ENCODE peak calls at places on chromosomes 16 and 17, in seven cellular contexts. J, P, F, N, S, B and L are unnamed samples.

GRCh38 chr16:1054660-1055556 is 17.6 kb upstream of the SSTR5 start:
- DNase-seq in J (peak), P (no peak), F (no peak), N (peak), S (peak), B (peak), L (peak)

GRCh38 chr17:40561294-40561870 is 3.9 kb downstream of the CCR7 start:
- DNase-seq in J (no peak), P (no peak), F (no peak), N (no peak), S (no peak), B (no peak), L (no peak)

GRCh38 chr17:30226878-30227277 is 8.6 kb downstream of the SLC6A4 start:
- DNase-seq in J (no peak), P (no peak), F (no peak), N (no peak), S (peak), B (no peak), L (no peak)

GRCh38 chr17:71511266-71511995 is 609.4 kb upstream of the SOX9 start:
- DNase-seq in J (no peak), P (no peak), F (no peak), N (no peak), S (no peak), B (no peak), L (no peak)

GRCh38 chr16:49466529-49466831 is 92.9 kb downstream of the C16orf78 start:
- DNase-seq in J (no peak), P (peak), F (no peak), N (no peak), S (no peak), B (no peak), L (no peak)

GRCh38 chr16:31464348-31464769 is 5.1 kb downstream of the ARMC5 start:
- DNase-seq in J (no peak), P (no peak), F (no peak), N (no peak), S (no peak), B (no peak), L (no peak)

GRCh38 chr17:8314797-8315739 is 5.0 kb downstream of the ARHGEF15 start:
- DNase-seq in J (no peak), P (no peak), F (no peak), N (no peak), S (no peak), B (peak), L (no peak)

GRCh38 chr16:77660311-77660710 is 62.0 kb upstream of the NUDT7 start:
- DNase-seq in J (no peak), P (no peak), F (no peak), N (peak), S (peak), B (peak), L (no peak)

GRCh38 chr16:23650674-23651073 is 9.4 kb downstream of the DCTN5 start:
- DNase-seq in J (no peak), P (no peak), F (no peak), N (no peak), S (no peak), B (peak), L (no peak)

GRCh38 chr16:88327566-88328312 is 55.0 kb upstream of the ZNF469 start:
- DNase-seq in J (no peak), P (no peak), F (no peak), N (no peak), S (no peak), B (no peak), L (no peak)

GRCh38 chr17:28887871-28888471 is 9.6 kb downstream of the FLOT2 start:
- DNase-seq in J (no peak), P (no peak), F (no peak), N (no peak), S (no peak), B (no peak), L (no peak)

GRCh38 chr16:89052824-89053724 is 40.6 kb upstream of the ACSF3 start:
- DNase-seq in J (no peak), P (no peak), F (peak), N (no peak), S (peak), B (no peak), L (peak)

GRCh38 chr16:1450218-1450617 is 5.9 kb upstream of the CCDC154 start:
- DNase-seq in J (no peak), P (no peak), F (no peak), N (no peak), S (no peak), B (no peak), L (no peak)

GRCh38 chr17:56297142-56297541 is 143.9 kb downstream of the ANKFN1 start:
- DNase-seq in J (no peak), P (no peak), F (no peak), N (no peak), S (no peak), B (no peak), L (no peak)

GRCh38 chr17:50173335-50173941 is 7.6 kb downstream of the SGCA start:
- DNase-seq in J (no peak), P (no peak), F (no peak), N (no peak), S (no peak), B (peak), L (no peak)

GRCh38 chr17:62824290-62825135 is 16.4 kb upstream of the MARCHF10 start:
- DNase-seq in J (no peak), P (no peak), F (peak), N (no peak), S (peak), B (peak), L (no peak)

GRCh38 chr16:68275611-68276191 is 11.4 kb downstream of the SLC7A6 start:
- DNase-seq in J (no peak), P (no peak), F (peak), N (no peak), S (peak), B (no peak), L (no peak)

GRCh38 chr17:73822371-73822770 is 178.1 kb upstream of the SDK2 start:
- DNase-seq in J (no peak), P (peak), F (no peak), N (no peak), S (no peak), B (no peak), L (no peak)

GRCh38 chr16:89355686-89356085 is 134.7 kb downstream of the ANKRD11 start:
- DNase-seq in J (no peak), P (no peak), F (no peak), N (no peak), S (no peak), B (no peak), L (no peak)

GRCh38 chr17:3535253-3535995 is 22.2 kb downstream of the TRPV3 start:
- DNase-seq in J (peak), P (no peak), F (no peak), N (peak), S (no peak), B (peak), L (peak)

GRCh38 chr16:1308036-1308976 is 1.1 kb upstream of the UBE2I start:
- DNase-seq in J (no peak), P (no peak), F (peak), N (no peak), S (peak), B (no peak), L (no peak)

GRCh38 chr17:79834575-79835469 is 4.4 kb downstream of the CBX4 start:
- DNase-seq in J (no peak), P (no peak), F (no peak), N (peak), S (no peak), B (peak), L (no peak)

GRCh38 chr17:55354010-55354409 is 67.6 kb downstream of the MMD start:
- DNase-seq in J (no peak), P (no peak), F (no peak), N (no peak), S (no peak), B (no peak), L (no peak)

GRCh38 chr17:30093463-30094147 is 23.0 kb upstream of the NSRP1 start:
- DNase-seq in J (peak), P (no peak), F (no peak), N (peak), S (peak), B (peak), L (no peak)

GRCh38 chr17:39867084-39867890 is 715 bp upstream of the ZPBP2 start:
- DNase-seq in J (no peak), P (no peak), F (no peak), N (no peak), S (no peak), B (no peak), L (no peak)

GRCh38 chr17:81206166-81206565 is 16.6 kb downstream of the CEP131 start:
- DNase-seq in J (no peak), P (no peak), F (no peak), N (no peak), S (no peak), B (no peak), L (no peak)

GRCh38 chr17:2635241-2635640 is 41.8 kb downstream of the PAFAH1B1 start:
- DNase-seq in J (no peak), P (no peak), F (no peak), N (no peak), S (no peak), B (no peak), L (no peak)

GRCh38 chr16:27267037-27267677 is 1.4 kb downstream of the NSMCE1 start:
- DNase-seq in J (no peak), P (no peak), F (no peak), N (no peak), S (no peak), B (no peak), L (no peak)

GRCh38 chr17:38322156-38322779 is 21.5 kb downstream of the GPR179 start:
- DNase-seq in J (no peak), P (peak), F (no peak), N (peak), S (peak), B (peak), L (peak)

GRCh38 chr17:56110463-56111138 is 42.7 kb upstream of the ANKFN1 start:
- DNase-seq in J (no peak), P (no peak), F (peak), N (no peak), S (no peak), B (no peak), L (no peak)

GRCh38 chr17:39027440-39028035 is 60.3 kb upstream of the FBXO47 start:
- DNase-seq in J (no peak), P (no peak), F (no peak), N (no peak), S (no peak), B (peak), L (no peak)

GRCh38 chr16:11602321-11602720 is 15.6 kb upstream of the LITAF start:
- DNase-seq in J (no peak), P (no peak), F (no peak), N (no peak), S (no peak), B (no peak), L (no peak)

GRCh38 chr16:48558269-48558915 is 51.6 kb downstream of the N4BP1 start:
- DNase-seq in J (no peak), P (no peak), F (no peak), N (no peak), S (no peak), B (no peak), L (no peak)

GRCh38 chr16:14003119-14003570 is 68.0 kb upstream of the MRTFB start:
- DNase-seq in J (no peak), P (peak), F (no peak), N (no peak), S (no peak), B (peak), L (no peak)
- H3K27ac ChIP-seq in J (peak), P (peak), F (no peak), N (no peak), S (no peak), B (peak), L (no peak)

GRCh38 chr16:85521737-85522042 is 91.4 kb upstream of the GSE1 start:
- DNase-seq in J (no peak), P (peak), F (no peak), N (no peak), S (no peak), B (no peak), L (no peak)
- H3K27ac ChIP-seq in J (no peak), P (no peak), F (no peak), N (no peak), S (peak), B (no peak), L (no peak)

GRCh38 chr17:43663383-43663782 is 1.7 kb upstream of the MEOX1 start:
- DNase-seq in J (no peak), P (no peak), F (no peak), N (no peak), S (no peak), B (no peak), L (no peak)
- H3K27ac ChIP-seq in J (no peak), P (no peak), F (no peak), N (no peak), S (no peak), B (no peak), L (no peak)

DNA sequence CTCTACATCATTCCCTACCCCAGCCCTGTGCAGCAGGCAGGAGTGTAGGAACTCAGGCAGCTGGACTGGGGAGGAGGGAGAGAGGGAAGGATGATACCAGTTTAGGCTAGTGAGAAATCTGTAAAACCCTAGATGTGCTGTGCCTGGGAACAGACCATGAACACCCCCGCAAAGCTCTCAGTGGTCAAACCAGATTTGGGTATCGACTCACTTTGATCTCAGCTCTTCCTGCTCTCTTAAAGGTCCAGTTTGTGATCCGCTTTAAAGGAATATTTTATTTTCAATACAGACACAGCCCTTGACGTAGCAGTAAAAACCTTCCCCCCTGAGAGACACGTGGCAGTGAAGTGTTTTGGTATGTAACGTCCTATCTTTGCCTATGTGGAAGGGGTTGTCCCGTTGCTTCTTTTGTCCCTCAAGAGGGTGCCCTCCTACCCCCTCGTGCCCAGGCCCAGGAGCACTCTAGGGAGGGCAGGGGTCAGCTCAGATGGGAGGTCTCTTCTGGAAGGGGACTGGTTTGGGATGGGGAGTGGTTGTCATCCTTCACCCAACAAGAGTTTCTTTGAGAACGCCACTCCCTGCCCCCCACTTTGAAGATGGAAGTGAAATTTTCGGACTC is 19.3 kb upstream of the TBX2 start:
- DNase-seq in J (no peak), P (no peak), F (no peak), N (no peak), S (no peak), B (no peak), L (no peak)
- H3K27ac ChIP-seq in J (peak), P (no peak), F (no peak), N (no peak), S (peak), B (no peak), L (no peak)

GRCh38 chr16:14202095-14202494 is 131.0 kb downstream of the MRTFB start:
- DNase-seq in J (no peak), P (no peak), F (no peak), N (no peak), S (no peak), B (no peak), L (no peak)
- H3K27ac ChIP-seq in J (no peak), P (peak), F (no peak), N (no peak), S (no peak), B (no peak), L (no peak)

DNA sequence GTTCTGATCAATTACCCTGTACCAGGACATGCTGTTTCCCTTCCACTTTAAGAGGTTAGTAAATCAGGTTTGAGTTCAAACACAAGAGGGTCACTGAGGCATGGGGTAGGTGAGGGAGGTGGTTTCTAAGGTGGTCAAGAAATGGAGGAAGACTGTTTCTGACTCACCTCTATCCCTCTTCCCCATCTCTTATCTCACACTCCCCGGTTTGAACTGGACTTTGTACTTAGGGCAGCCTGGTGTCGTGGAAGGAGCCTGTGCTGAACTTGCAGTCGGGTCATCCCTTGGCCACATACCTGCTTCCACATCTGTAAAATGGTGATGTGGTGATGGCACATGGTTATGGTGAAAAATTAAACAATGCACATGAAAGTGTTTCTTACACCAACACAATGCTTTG is 17.2 kb upstream of the TMEM98 start:
- DNase-seq in J (no peak), P (no peak), F (no peak), N (no peak), S (no peak), B (no peak), L (no peak)
- H3K27ac ChIP-seq in J (no peak), P (no peak), F (no peak), N (no peak), S (no peak), B (no peak), L (no peak)

DNA sequence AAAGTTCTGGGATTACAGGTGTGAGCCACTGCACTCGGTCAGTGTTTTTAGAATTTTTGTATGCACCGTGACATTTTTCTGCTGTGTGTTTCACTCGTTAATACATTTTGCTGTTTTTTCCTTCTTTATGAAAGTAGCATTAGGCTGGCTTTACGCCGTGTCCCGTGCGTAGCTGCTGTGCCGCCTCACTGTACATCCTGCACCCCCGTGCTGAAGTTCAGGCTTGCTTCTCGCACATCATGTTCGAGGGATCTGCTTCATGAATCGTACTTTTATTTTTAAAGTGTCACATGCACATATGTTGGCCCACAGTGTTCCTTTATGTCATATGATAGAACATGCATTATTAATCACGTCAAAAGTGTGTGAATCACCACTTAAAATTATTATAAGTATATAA is 84.4 kb upstream of the ZNF750 start:
- DNase-seq in J (no peak), P (no peak), F (no peak), N (no peak), S (no peak), B (no peak), L (no peak)
- H3K27ac ChIP-seq in J (no peak), P (no peak), F (no peak), N (no peak), S (no peak), B (no peak), L (no peak)

DNA sequence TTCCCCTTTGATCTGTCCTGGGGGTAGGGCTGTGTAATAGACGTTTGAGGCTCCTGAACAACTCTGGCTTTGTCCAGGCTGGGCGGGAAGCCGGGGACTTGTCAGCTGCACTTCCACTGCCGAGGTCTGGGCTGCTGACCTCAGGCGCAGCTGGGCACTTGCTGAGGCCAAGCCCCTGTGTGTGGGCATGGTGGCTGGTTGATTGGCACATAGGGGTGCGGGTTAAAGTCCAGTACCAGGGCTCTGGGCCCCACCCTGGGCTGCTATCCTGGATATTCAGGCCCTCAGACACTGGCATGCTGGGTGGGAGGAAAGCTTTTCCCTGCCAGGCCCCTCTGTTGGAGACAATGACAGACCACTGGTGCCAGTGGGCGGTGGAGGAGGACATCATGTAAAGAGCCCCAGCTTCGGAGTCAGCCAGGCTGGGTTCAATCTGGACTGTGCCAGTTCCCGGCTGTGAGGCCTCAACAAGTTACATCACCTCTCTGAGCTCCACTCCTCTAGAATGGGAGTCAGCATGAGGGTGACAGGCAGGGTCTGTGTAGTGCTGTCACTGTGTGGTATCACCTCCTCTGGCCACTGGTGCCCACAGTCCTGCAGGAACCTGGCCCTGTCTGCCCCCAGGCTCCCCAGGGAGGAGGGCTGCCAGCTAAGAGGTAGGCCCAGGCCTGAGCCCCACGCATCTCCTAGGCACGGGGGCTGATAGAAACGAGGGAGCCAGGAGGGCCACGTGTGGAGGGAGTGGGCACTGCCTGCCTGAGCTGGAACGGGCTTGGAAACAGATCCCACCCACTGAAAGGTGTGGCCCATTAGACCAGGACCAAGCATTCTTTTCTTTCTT is 42.5 kb downstream of the PSME3IP1 start:
- DNase-seq in J (peak), P (peak), F (no peak), N (no peak), S (no peak), B (no peak), L (peak)
- H3K27ac ChIP-seq in J (peak), P (no peak), F (no peak), N (no peak), S (no peak), B (no peak), L (peak)

DNA sequence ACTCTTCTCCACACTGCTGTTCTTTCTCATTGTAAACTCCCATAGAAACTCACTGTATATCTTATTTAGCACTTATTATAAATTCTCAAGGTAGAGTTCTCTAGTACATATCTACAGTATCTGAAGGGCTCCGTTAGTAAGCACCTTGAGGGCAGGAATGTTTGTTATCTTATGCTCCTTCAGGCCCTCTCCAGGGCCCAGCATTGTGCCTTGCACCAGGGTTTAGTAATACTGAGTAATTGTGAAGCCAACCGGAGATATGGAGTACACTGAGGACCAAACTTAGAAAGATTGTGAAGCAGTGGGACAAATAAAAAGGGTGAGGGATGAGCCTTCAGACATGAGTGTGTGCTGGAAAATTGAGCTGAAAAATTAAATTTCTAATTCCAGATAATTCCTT is 26.4 kb downstream of the RNF43 start:
- DNase-seq in J (no peak), P (no peak), F (no peak), N (no peak), S (no peak), B (no peak), L (no peak)
- H3K27ac ChIP-seq in J (no peak), P (no peak), F (peak), N (no peak), S (peak), B (no peak), L (no peak)

GRCh38 chr16:7343271-7343670 is 10.6 kb downstream of the RBFOX1 start:
- DNase-seq in J (no peak), P (no peak), F (no peak), N (no peak), S (no peak), B (no peak), L (no peak)
- H3K27ac ChIP-seq in J (no peak), P (no peak), F (no peak), N (no peak), S (no peak), B (no peak), L (no peak)